ENCODE peak calls at places on chromosomes 2 and 18, in four cellular contexts. Z is progenitor cell of endocrine pancreas, B is upper lobe of right lung, M is kidney. K is an unnamed sample.

GRCh38 chr2:128623776-128624424 is 305.2 kb upstream of the HS6ST1 start:
- DNase-seq in Z (no peak), B (no peak), M (peak), K (no peak)

GRCh38 chr18:10072659-10073309 is 159.0 kb downstream of the VAPA start:
- DNase-seq in Z (no peak), B (no peak), M (no peak), K (no peak)

GRCh38 chr18:56789004-56789888 is 138.1 kb downstream of the WDR7 start:
- DNase-seq in Z (no peak), B (no peak), M (no peak), K (no peak)

GRCh38 chr2:120702061-120702460 is 33.6 kb upstream of the GLI2 start:
- DNase-seq in Z (no peak), B (peak), M (no peak), K (no peak)

GRCh38 chr2:241702155-241702404 is 241 bp downstream of the ING5 start:
- DNase-seq in Z (peak), B (no peak), M (no peak), K (no peak)

GRCh38 chr18:12783524-12783923 is 80.7 kb downstream of the PSMG2 start:
- DNase-seq in Z (no peak), B (no peak), M (no peak), K (no peak)

GRCh38 chr2:10400978-10401951 is 46.9 kb downstream of the ODC1 start:
- DNase-seq in Z (no peak), B (no peak), M (peak), K (no peak)

GRCh38 chr18:59631583-59632181 is 65.5 kb downstream of the CCBE1 start:
- DNase-seq in Z (no peak), B (no peak), M (no peak), K (no peak)

GRCh38 chr18:58325521-58325908 is 281.5 kb downstream of the NEDD4L start:
- DNase-seq in Z (no peak), B (no peak), M (no peak), K (no peak)

GRCh38 chr2:240640939-240641338 is 15.7 kb downstream of the GPR35 start:
- DNase-seq in Z (peak), B (peak), M (peak), K (no peak)

GRCh38 chr18:23143871-23144270 is 8.6 kb downstream of the CABLES1 start:
- DNase-seq in Z (no peak), B (peak), M (peak), K (no peak)

GRCh38 chr2:10031886-10032745 is 11.2 kb upstream of the KLF11 start:
- DNase-seq in Z (no peak), B (no peak), M (peak), K (no peak)

GRCh38 chr2:152419944-152420813 is 85.2 kb downstream of the FMNL2 start:
- DNase-seq in Z (no peak), B (no peak), M (no peak), K (no peak)

GRCh38 chr2:80026040-80026729 is 278.4 kb downstream of the LRRTM1 start:
- DNase-seq in Z (no peak), B (no peak), M (no peak), K (no peak)

GRCh38 chr2:63619328-63619727 is 30.6 kb downstream of the MDH1 start:
- DNase-seq in Z (no peak), B (no peak), M (no peak), K (no peak)

GRCh38 chr2:233285921-233286320 is 21.7 kb upstream of the SAG start:
- DNase-seq in Z (no peak), B (no peak), M (no peak), K (no peak)

GRCh38 chr18:68837665-68838390 is 39.9 kb downstream of the CCDC102B start:
- DNase-seq in Z (no peak), B (no peak), M (no peak), K (no peak)

GRCh38 chr2:860259-860855 is 90.3 kb upstream of the SNTG2 start:
- DNase-seq in Z (no peak), B (no peak), M (no peak), K (no peak)

GRCh38 chr2:127142663-127143630 is 36.0 kb upstream of the BIN1 start:
- DNase-seq in Z (no peak), B (no peak), M (peak), K (no peak)

GRCh38 chr2:17303054-17303453 is 215.2 kb downstream of the RAD51AP2 start:
- DNase-seq in Z (no peak), B (no peak), M (no peak), K (no peak)

GRCh38 chr18:48675330-48675761 is 136.5 kb downstream of the CTIF start:
- DNase-seq in Z (peak), B (peak), M (peak), K (peak)

GRCh38 chr18:42706618-42707017 is 408.9 kb downstream of the RIT2 start:
- DNase-seq in Z (no peak), B (no peak), M (peak), K (no peak)

GRCh38 chr18:36805105-36805504 is 23.7 kb downstream of the TPGS2 start:
- DNase-seq in Z (no peak), B (no peak), M (no peak), K (no peak)

GRCh38 chr2:151306621-151307020 is 17.2 kb upstream of the NMI start:
- DNase-seq in Z (no peak), B (no peak), M (no peak), K (no peak)

GRCh38 chr2:206158563-206159345 is 490 bp downstream of the NDUFS1 start:
- DNase-seq in Z (peak), B (no peak), M (no peak), K (no peak)

GRCh38 chr2:7900593-7900992 is 781.3 kb upstream of the ID2 start:
- DNase-seq in Z (no peak), B (no peak), M (no peak), K (no peak)

GRCh38 chr18:70423988-70424387 is 135.1 kb downstream of the SOCS6 start:
- DNase-seq in Z (no peak), B (no peak), M (no peak), K (no peak)

GRCh38 chr2:125512313-125512712 is 1143.6 kb upstream of the GYPC start:
- DNase-seq in Z (no peak), B (no peak), M (no peak), K (no peak)

GRCh38 chr2:66507673-66508127 is 72.8 kb downstream of the MEIS1 start:
- DNase-seq in Z (peak), B (no peak), M (no peak), K (no peak)

GRCh38 chr2:111663471-111663951 is 220.5 kb downstream of the ANAPC1 start:
- DNase-seq in Z (no peak), B (no peak), M (no peak), K (no peak)

GRCh38 chr2:28543316-28544068 is 47.6 kb downstream of the PLB1 start:
- DNase-seq in Z (no peak), B (no peak), M (no peak), K (no peak)

GRCh38 chr18:14914771-14915170 is 166.8 kb downstream of the ANKRD30B start:
- DNase-seq in Z (no peak), B (no peak), M (no peak), K (no peak)

GRCh38 chr2:241803387-241804325 is 5.3 kb upstream of the NEU4 start:
- DNase-seq in Z (no peak), B (peak), M (peak), K (peak)

DNA sequence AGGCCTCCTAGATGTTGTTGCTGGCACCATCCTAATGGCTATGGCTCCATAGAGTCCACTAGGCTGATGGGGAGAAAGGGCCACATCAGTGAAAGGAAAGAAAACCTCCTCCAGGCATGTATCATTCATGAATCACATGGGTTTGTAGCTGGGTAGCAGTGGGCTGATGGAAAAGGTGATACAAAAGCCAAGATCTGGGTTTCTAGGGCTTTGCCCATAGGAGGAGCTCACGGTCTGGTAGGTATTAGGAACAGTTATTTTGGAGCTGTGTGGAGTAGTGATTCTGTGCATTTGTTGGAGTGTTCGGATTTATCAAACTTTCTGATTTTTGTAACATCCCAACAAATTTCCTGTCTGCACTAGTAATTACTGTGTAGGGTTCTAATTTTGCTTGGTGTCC is 259.2 kb downstream of the SLC4A3 start:
- DNase-seq in Z (no peak), B (no peak), M (no peak), K (no peak)
- TF ChIP-seq CTCF in Z (no peak), B (no peak), M (no peak), K (no peak)

DNA sequence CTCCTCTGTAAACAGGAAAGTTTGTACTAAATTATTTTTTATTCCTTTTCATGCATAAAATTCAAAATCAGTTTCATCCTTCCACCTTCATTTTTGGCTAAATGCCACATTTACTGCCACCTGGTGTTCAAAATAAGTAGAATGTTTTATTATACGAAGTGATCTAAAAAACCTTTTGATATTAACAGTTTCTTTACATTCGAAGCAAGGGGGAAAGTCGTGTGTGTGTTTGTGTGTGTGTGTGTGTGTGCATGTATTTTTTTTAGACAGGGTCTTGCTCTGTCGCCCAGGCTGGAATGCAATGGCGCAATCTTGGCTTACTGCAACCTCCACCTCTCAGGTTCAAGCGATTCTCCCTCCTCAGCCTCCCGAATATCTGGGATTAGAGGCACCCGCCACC is 9.0 kb upstream of the SCN9A start:
- DNase-seq in Z (no peak), B (no peak), M (no peak), K (no peak)
- TF ChIP-seq CTCF in Z (peak), B (peak), M (no peak), K (no peak)

GRCh38 chr2:208265807-208266640 is at the start of gene PIKFYVE:
- DNase-seq in Z (peak), B (peak), M (peak), K (peak)
- TF ChIP-seq CTCF in Z (no peak), B (no peak), M (no peak), K (no peak)

GRCh38 chr2:26555246-26556133 is 77.6 kb upstream of the OTOF start:
- DNase-seq in Z (no peak), B (peak), M (no peak), K (no peak)
- TF ChIP-seq CTCF in Z (no peak), B (no peak), M (no peak), K (no peak)

K was measured in activated B cell treated with CpG ODN at 0.5 μM for 24 hours.